ENCODE peak calls at places on chromosomes 13 and 19, in seven cellular contexts. O is fibroblast of lung, A is neural progenitor cell, B is DND-41, V is AG10803, T is cardiac fibroblast, S is thoracic aorta. M is an unnamed sample.

GRCh38 chr19:2578911-2579677 is 103.2 kb downstream of the GADD45B start:
- DNase-seq in O (peak; percentile 91), A (peak; percentile 93), B (no peak), V (peak; percentile 93), T (peak; percentile 94), S (peak; percentile 70), M (peak; percentile 45)

GRCh38 chr19:14167594-14168138 is 31.3 kb upstream of the ASF1B start:
- DNase-seq in O (no peak), A (no peak), B (no peak), V (no peak), T (no peak), S (no peak), M (peak; percentile 32)

GRCh38 chr19:39265321-39265916 is 2.8 kb upstream of the IFNL2 start:
- DNase-seq in O (no peak), A (peak; percentile 36), B (no peak), V (no peak), T (no peak), S (no peak), M (no peak)

GRCh38 chr19:35168261-35168660 is 13.7 kb downstream of the FXYD5 start:
- DNase-seq in O (peak; percentile 21), A (no peak), B (no peak), V (no peak), T (no peak), S (no peak), M (no peak)

GRCh38 chr13:93218583-93218982 is 8.0 kb upstream of the GPC6 start:
- DNase-seq in O (no peak), A (no peak), B (no peak), V (no peak), T (no peak), S (no peak), M (no peak)

GRCh38 chr13:60590775-60591174 is 193.8 kb downstream of the TDRD3 start:
- DNase-seq in O (peak; percentile 75), A (no peak), B (no peak), V (peak; percentile 60), T (no peak), S (no peak), M (no peak)

GRCh38 chr19:55471266-55471665 is 5.2 kb upstream of the ZNF628 start:
- DNase-seq in O (no peak), A (no peak), B (no peak), V (no peak), T (no peak), S (no peak), M (no peak)

GRCh38 chr13:29472317-29472961 is 123.0 kb downstream of the SLC7A1 start:
- DNase-seq in O (peak; percentile 59), A (peak; percentile 84), B (peak; percentile 53), V (peak; percentile 61), T (peak; percentile 76), S (no peak), M (no peak)

GRCh38 chr19:9070066-9070465 is 16.8 kb upstream of the OR1M1 start:
- DNase-seq in O (peak; percentile 19), A (peak; percentile 86), B (no peak), V (no peak), T (no peak), S (no peak), M (no peak)

GRCh38 chr19:34431681-34432402 is 3.7 kb downstream of the UBA2 start:
- DNase-seq in O (no peak), A (no peak), B (no peak), V (no peak), T (peak; percentile 25), S (no peak), M (no peak)

GRCh38 chr19:15199652-15200574 is 882 bp downstream of the NOTCH3 start:
- DNase-seq in O (peak; percentile 37), A (peak; percentile 95), B (peak; percentile 79), V (peak; percentile 30), T (no peak), S (no peak), M (no peak)

GRCh38 chr19:15936950-15937349 is 2.6 kb upstream of the CYP4F11 start:
- DNase-seq in O (no peak), A (no peak), B (no peak), V (no peak), T (no peak), S (no peak), M (no peak)

GRCh38 chr19:6509118-6509971 is 7.2 kb upstream of the TUBB4A start:
- DNase-seq in O (no peak), A (no peak), B (no peak), V (no peak), T (no peak), S (no peak), M (no peak)

GRCh38 chr19:11264452-11265176 is 2.3 kb upstream of the DOCK6 start:
- DNase-seq in O (no peak), A (no peak), B (no peak), V (no peak), T (peak; percentile 36), S (no peak), M (no peak)

GRCh38 chr19:10861118-10861651 is 10.2 kb upstream of the CARM1 start:
- DNase-seq in O (no peak), A (peak; percentile 45), B (peak; percentile 52), V (peak; percentile 33), T (peak; percentile 50), S (no peak), M (no peak)

GRCh38 chr13:27569405-27569804 is 50.9 kb downstream of the LNX2 start:
- DNase-seq in O (no peak), A (no peak), B (no peak), V (no peak), T (no peak), S (no peak), M (no peak)

GRCh38 chr13:43023244-43023931 is at the start of gene DNAJC15:
- DNase-seq in O (peak; percentile 83), A (peak; percentile 70), B (peak; percentile 73), V (peak; percentile 86), T (peak; percentile 84), S (peak; percentile 71), M (peak; percentile 81)

GRCh38 chr19:5828661-5829566 is 10.6 kb downstream of the FUT6 start:
- DNase-seq in O (no peak), A (peak; percentile 83), B (no peak), V (no peak), T (no peak), S (no peak), M (no peak)

GRCh38 chr19:48044561-48044960 is 682 bp upstream of the CABP5 start:
- DNase-seq in O (no peak), A (no peak), B (no peak), V (no peak), T (no peak), S (no peak), M (no peak)

GRCh38 chr19:2609389-2610116 is 92.9 kb downstream of the GNG7 start:
- DNase-seq in O (no peak), A (no peak), B (no peak), V (no peak), T (no peak), S (no peak), M (no peak)

GRCh38 chr19:29934257-29934656 is 7.8 kb upstream of the URI1 start:
- DNase-seq in O (no peak), A (no peak), B (no peak), V (no peak), T (no peak), S (no peak), M (no peak)

GRCh38 chr19:50357178-50358100 is 8.0 kb downstream of the NAPSA start:
- DNase-seq in O (peak; percentile 47), A (peak; percentile 76), B (peak; percentile 80), V (peak; percentile 52), T (peak; percentile 70), S (peak; percentile 24), M (peak; percentile 82)

GRCh38 chr19:31349160-31349881 is at the start of gene TSHZ3:
- DNase-seq in O (peak; percentile 87), A (peak; percentile 83), B (peak; percentile 87), V (peak; percentile 89), T (peak; percentile 91), S (no peak), M (no peak)
- TF ChIP-seq CTCF in O (no peak), A (no peak), B (no peak), V (no peak), T (no peak), S (no peak), M (no peak)

DNA sequence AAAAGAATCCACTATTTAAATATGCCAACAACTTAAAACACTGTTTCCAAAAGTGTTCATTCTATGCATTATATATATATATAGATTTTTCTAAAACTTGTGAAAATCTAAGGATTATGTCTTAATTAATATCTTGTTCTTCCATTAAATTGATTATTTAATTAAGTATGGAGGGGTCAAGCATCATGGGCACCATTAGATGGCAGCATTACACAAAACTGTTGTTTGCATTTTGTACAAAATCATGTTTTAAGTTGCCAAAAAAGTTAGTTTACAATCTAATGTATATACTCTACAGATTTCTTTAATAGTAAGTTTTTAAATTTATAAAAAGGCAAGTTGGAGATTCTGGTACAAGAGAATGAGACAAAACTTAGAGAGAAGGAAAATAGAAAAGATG is 213.2 kb upstream of the EDNRB start:
- DNase-seq in O (no peak), A (no peak), B (no peak), V (peak; percentile 5), T (peak; percentile 32), S (no peak), M (no peak)
- TF ChIP-seq CTCF in O (peak; percentile 51), A (peak; percentile 53), B (peak; percentile 37), V (peak; percentile 41), T (peak; percentile 33), S (no peak), M (no peak)

GRCh38 chr19:881385-882071 is 11.5 kb downstream of the MED16 start:
- DNase-seq in O (no peak), A (no peak), B (no peak), V (no peak), T (no peak), S (no peak), M (no peak)
- TF ChIP-seq CTCF in O (no peak), A (no peak), B (no peak), V (no peak), T (no peak), S (no peak), M (no peak)

GRCh38 chr13:98189841-98190505 is 12.9 kb upstream of the RNF113B start:
- DNase-seq in O (no peak), A (no peak), B (no peak), V (no peak), T (no peak), S (no peak), M (no peak)
- TF ChIP-seq CTCF in O (no peak), A (no peak), B (no peak), V (peak; percentile 12), T (peak; percentile 9), S (no peak), M (no peak)

M was measured in activated B cell treated with CpG ODN at 0.5 μM for 24 hours.